ENCODE peak calls at places on chromosomes 4 and X, in ten cellular contexts. N is BE2C; M is activated CD4-positive, alpha-beta T cell treated with anti-CD3 and anti-CD28 coated beads, Interleukin-2, amount 50 U/mL, for 24 hours; I is cardiac fibroblast; V is anterior cingulate cortex; D is stimulated activated naive B cell treated with anti-CD40 and anti-IgM and Interleukin-4, amounts not matched to agents 10 μg/mL and 1 μg/mL and 100 μg/mL, for 72 hours; Q is MM.1S; G is lung; L is NCI-H1105 treated with DMSO at 0.1 percent for 48 hours; X is H9. C is an unnamed sample.

GRCh38 chr4:129113919-129114318 is 18.0 kb downstream of the C4orf33 start:
- DNase-seq in N (no peak), M (no peak), I (no peak), V (no peak), D (no peak), Q (no peak), G (no peak), L (no peak), X (no peak), C (no peak)

GRCh38 chrX:71859637-71860036 is 51.0 kb upstream of the NHSL2 start:
- DNase-seq in N (peak), M (peak), I (peak), V (no peak), D (peak), Q (peak), G (peak), L (peak), X (no peak), C (peak)

GRCh38 chr4:78645853-78646757 is 94.5 kb downstream of the ANXA3 start:
- DNase-seq in N (no peak), M (no peak), I (peak), V (peak), D (no peak), Q (no peak), G (peak), L (no peak), X (no peak), C (no peak)

GRCh38 chr4:21447320-21448055 is 501.1 kb downstream of the KCNIP4 start:
- DNase-seq in N (no peak), M (no peak), I (no peak), V (no peak), D (no peak), Q (no peak), G (no peak), L (no peak), X (no peak), C (no peak)

GRCh38 chrX:23610491-23610890 is 56.8 kb upstream of the PRDX4 start:
- DNase-seq in N (no peak), M (no peak), I (peak), V (no peak), D (no peak), Q (no peak), G (no peak), L (no peak), X (no peak), C (no peak)

GRCh38 chr4:59597536-59598232 is 1602.4 kb upstream of the ADGRL3 start:
- DNase-seq in N (no peak), M (no peak), I (peak), V (peak), D (no peak), Q (no peak), G (no peak), L (no peak), X (no peak), C (no peak)

GRCh38 chr4:53916431-53916889 is 147.9 kb downstream of the CHIC2 start:
- DNase-seq in N (no peak), M (no peak), I (peak), V (no peak), D (no peak), Q (no peak), G (no peak), L (no peak), X (no peak), C (no peak)

GRCh38 chrX:95675011-95675410 is 1009.6 kb upstream of the DIAPH2 start:
- DNase-seq in N (no peak), M (no peak), I (no peak), V (no peak), D (no peak), Q (no peak), G (no peak), L (no peak), X (no peak), C (no peak)

GRCh38 chr4:40897557-40898203 is 147.9 kb downstream of the NSUN7 start:
- DNase-seq in N (peak), M (peak), I (peak), V (peak), D (peak), Q (peak), G (peak), L (peak), X (peak), C (peak)

GRCh38 chr4:10278071-10278470 is 161.5 kb upstream of the WDR1 start:
- DNase-seq in N (no peak), M (no peak), I (no peak), V (no peak), D (no peak), Q (no peak), G (no peak), L (no peak), X (no peak), C (no peak)

GRCh38 chrX:8033175-8033574 is 106.0 kb upstream of the PNPLA4 start:
- DNase-seq in N (no peak), M (no peak), I (no peak), V (no peak), D (no peak), Q (no peak), G (no peak), L (no peak), X (no peak), C (no peak)

C was measured in GDM1.